ENCODE peak calls at places on chromosome 1, in five cellular contexts. S is HCT116, K is PC-9, U is GM23338, J is SK-N-SH. E is an unnamed sample.

GRCh38 chr1:207887542-207887941 is 23.4 kb downstream of the CD34 start:
- DNase-seq in S (no peak), K (no peak), U (no peak), J (no peak), E (no peak)

GRCh38 chr1:53763461-53763860 is 24.5 kb upstream of the GLIS1 start:
- DNase-seq in S (no peak), K (no peak), U (peak; percentile 27), J (no peak), E (no peak)

GRCh38 chr1:207035877-207036558 is 3.5 kb upstream of the C1orf116 start:
- DNase-seq in S (no peak), K (no peak), U (no peak), J (no peak), E (no peak)

GRCh38 chr1:210792703-210793102 is 341.2 kb downstream of the KCNH1 start:
- DNase-seq in S (no peak), K (peak; percentile 41), U (no peak), J (no peak), E (peak; percentile 43)

GRCh38 chr1:8813016-8813763 is 4.2 kb downstream of the RERE start:
- DNase-seq in S (no peak), K (no peak), U (no peak), J (no peak), E (no peak)

GRCh38 chr1:241810769-241811402 is 37.1 kb upstream of the EXO1 start:
- DNase-seq in S (no peak), K (peak; percentile 36), U (no peak), J (no peak), E (no peak)

GRCh38 chr1:202619528-202619927 is 90.7 kb downstream of the SYT2 start:
- DNase-seq in S (no peak), K (no peak), U (no peak), J (no peak), E (no peak)

GRCh38 chr1:51548986-51549619 is 30.0 kb upstream of the EPS15 start:
- DNase-seq in S (no peak), K (no peak), U (no peak), J (no peak), E (no peak)

GRCh38 chr1:230005040-230005439 is 62.0 kb upstream of the GALNT2 start:
- DNase-seq in S (no peak), K (no peak), U (no peak), J (no peak), E (no peak)

GRCh38 chr1:15231714-15232201 is 15.3 kb upstream of the FHAD1 start:
- DNase-seq in S (no peak), K (no peak), U (no peak), J (no peak), E (no peak)

GRCh38 chr1:175540928-175541645 is 202.3 kb downstream of the TNR start:
- DNase-seq in S (no peak), K (no peak), U (peak; percentile 33), J (no peak), E (no peak)

GRCh38 chr1:154759196-154759595 is 110.9 kb downstream of the KCNN3 start:
- DNase-seq in S (no peak), K (no peak), U (no peak), J (no peak), E (no peak)

GRCh38 chr1:228867951-228868730 is 132.9 kb downstream of the RHOU start:
- DNase-seq in S (no peak), K (no peak), U (no peak), J (no peak), E (no peak)

GRCh38 chr1:223872308-223872878 is 26.6 kb upstream of the TP53BP2 start:
- DNase-seq in S (no peak), K (no peak), U (no peak), J (no peak), E (peak; percentile 25)

GRCh38 chr1:8281843-8282509 is 35.9 kb upstream of the SLC45A1 start:
- DNase-seq in S (no peak), K (no peak), U (no peak), J (no peak), E (no peak)

GRCh38 chr1:110538082-110538481 is 19.1 kb upstream of the KCNA10 start:
- DNase-seq in S (no peak), K (no peak), U (peak; percentile 19), J (no peak), E (no peak)

GRCh38 chr1:121518726-121519041 is 333.9 kb downstream of the SRGAP2C start:
- DNase-seq in S (no peak), K (no peak), U (no peak), J (no peak), E (no peak)

GRCh38 chr1:150876111-150876434 is 326 bp downstream of the ARNT start:
- DNase-seq in S (peak; percentile 31), K (peak; percentile 37), U (peak; percentile 81), J (no peak), E (peak; percentile 76)

GRCh38 chr1:204350857-204351573 is 8.7 kb downstream of the PLEKHA6 start:
- DNase-seq in S (no peak), K (no peak), U (peak; percentile 96), J (peak; percentile 90), E (peak; percentile 81)

GRCh38 chr1:5877683-5878530 is 114.3 kb downstream of the NPHP4 start:
- DNase-seq in S (no peak), K (no peak), U (no peak), J (no peak), E (no peak)

GRCh38 chr1:5877001-5877400 is 115.2 kb downstream of the NPHP4 start:
- DNase-seq in S (no peak), K (no peak), U (no peak), J (no peak), E (no peak)

GRCh38 chr1:5879421-5879820 is 112.8 kb downstream of the NPHP4 start:
- DNase-seq in S (no peak), K (no peak), U (no peak), J (no peak), E (no peak)

GRCh38 chr1:5880630-5881405 is 111.4 kb downstream of the NPHP4 start:
- DNase-seq in S (no peak), K (no peak), U (no peak), J (no peak), E (no peak)

DNA sequence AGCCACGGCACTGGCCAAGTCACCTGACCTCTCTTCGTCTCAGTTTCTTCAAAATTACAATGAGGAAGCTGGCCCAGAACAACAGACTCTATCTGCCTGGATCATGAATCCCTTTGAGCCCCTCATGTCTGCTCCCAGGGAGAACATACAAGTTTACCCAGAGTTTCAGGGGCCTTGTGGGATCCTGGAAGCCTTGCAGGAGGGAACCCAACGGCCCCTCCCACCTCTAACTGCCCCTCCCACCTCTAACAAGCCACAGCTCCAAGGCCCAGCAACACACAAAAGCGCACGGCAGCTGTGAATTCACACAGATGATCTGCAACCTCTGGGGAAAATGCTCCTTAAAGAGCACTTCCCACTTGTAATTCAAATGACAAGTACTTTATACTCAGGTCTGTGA is 113.3 kb downstream of the NPHP4 start:
- DNase-seq in S (no peak), K (no peak), U (no peak), J (no peak), E (no peak)
- H3K36me3 ChIP-seq in S (no peaks in the 10 kb centered on the region), K (no peaks in the 10 kb centered on the region), U (no peaks in the 10 kb centered on the region), J (peaks cover 16% of the 10 kb centered on the region), E (no peaks in the 10 kb centered on the region)

GRCh38 chr1:47830856-47831255 is 166.3 kb downstream of the TRABD2B start:
- DNase-seq in S (no peak), K (no peak), U (no peak), J (no peak), E (no peak)
- H3K9me2 ChIP-seq in S (no peaks in the 10 kb centered on the region), K (no peaks in the 10 kb centered on the region), U (no peaks in the 10 kb centered on the region), J (no peaks in the 10 kb centered on the region), E (no peaks in the 10 kb centered on the region)

DNA sequence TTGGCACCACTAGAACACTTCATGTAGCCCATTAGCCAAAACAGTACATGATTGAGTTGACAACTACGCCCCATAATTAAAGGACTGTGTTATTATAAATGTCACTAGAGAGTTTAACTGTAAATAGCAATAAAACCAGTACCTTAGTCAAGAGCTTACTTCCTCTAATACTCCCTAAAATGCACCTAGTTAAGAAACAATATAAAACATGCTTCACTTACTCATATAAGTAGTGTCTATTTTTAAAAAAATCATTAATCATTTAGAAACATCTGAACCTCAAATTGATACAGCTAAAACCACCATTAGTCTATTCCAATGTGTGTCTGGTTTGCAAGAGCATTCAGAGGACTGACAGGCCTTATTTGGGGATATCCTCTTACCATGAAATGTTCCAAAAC is 25.3 kb downstream of the PTP4A2 start:
- DNase-seq in S (no peak), K (no peak), U (no peak), J (no peak), E (no peak)
- H3K36me3 ChIP-seq in S (peaks cover 53% of the 10 kb centered on the region), K (peaks cover 87% of the 10 kb centered on the region), U (peaks cover 23% of the 10 kb centered on the region), J (peaks cover 42% of the 10 kb centered on the region), E (no peaks in the 10 kb centered on the region)

GRCh38 chr1:32044246-32044645 is 28.5 kb upstream of the TMEM39B start:
- DNase-seq in S (no peak), K (no peak), U (no peak), J (no peak), E (no peak)

GRCh38 chr1:32035119-32035518 is 21.5 kb downstream of the KHDRBS1 start:
- DNase-seq in S (no peak), K (no peak), U (no peak), J (no peak), E (no peak)

GRCh38 chr1:32042330-32042729 is 28.7 kb downstream of the KHDRBS1 start:
- DNase-seq in S (no peak), K (no peak), U (no peak), J (no peak), E (no peak)

GRCh38 chr1:32045770-32046169 is 27.0 kb upstream of the TMEM39B start:
- DNase-seq in S (no peak), K (no peak), U (no peak), J (no peak), E (no peak)

DNA sequence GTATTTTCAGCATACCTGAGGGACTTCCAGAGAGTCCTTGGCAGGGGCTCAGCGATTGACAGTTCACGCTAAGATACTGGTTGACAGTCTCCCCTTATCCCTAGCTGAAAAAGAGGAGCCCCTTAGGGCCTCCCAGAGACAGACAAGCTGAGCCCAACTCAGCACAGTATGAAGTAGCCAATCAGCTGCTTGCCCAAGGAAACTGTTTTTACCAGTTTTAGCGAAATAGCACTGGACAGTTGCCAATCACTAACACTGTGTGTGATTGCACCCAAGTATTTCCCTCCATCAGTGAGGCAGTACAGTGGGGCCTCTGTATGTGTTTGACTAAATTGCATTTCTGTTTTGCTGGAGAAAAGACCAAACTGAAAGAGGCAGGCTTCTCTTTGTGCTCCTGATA is 27.0 kb downstream of the KHDRBS1 start:
- DNase-seq in S (no peak), K (no peak), U (no peak), J (no peak), E (no peak)
- H3K9me2 ChIP-seq in S (no peaks in the 10 kb centered on the region), K (no peaks in the 10 kb centered on the region), U (no peaks in the 10 kb centered on the region), J (no peaks in the 10 kb centered on the region), E (no peaks in the 10 kb centered on the region)

E was measured in hepatocyte.